ENCODE peak calls at places on chromosome X, in ten cellular contexts. L, B, I, Z, R, D, U, J, W and A are unnamed samples.
A peak's percentile ranks its signal among the peaks of the same experiment; 100 is the strongest.

GRCh38 chrX:52574416-52575275 is 57.8 kb upstream of the XAGE1B start:
- DNase-seq in B (no peak), Z (peak; percentile 31), I (no peak), R (peak; percentile 2), U (no peak), D (peak; percentile 41), W (peak; percentile 20), L (no peak), J (peak; percentile 27), A (no peak)

GRCh38 chrX:131677655-131678628 is 134.1 kb downstream of the OR13H1 start:
- DNase-seq in J (peak; percentile 31), B (peak; percentile 79), L (peak; percentile 47), I (no peak), W (no peak), U (no peak), D (peak; percentile 1), R (no peak), Z (peak; percentile 74), A (peak; percentile 36)

GRCh38 chrX:74437530-74437929 is 16.2 kb downstream of the SLC16A2 start:
- DNase-seq in J (no peak), L (no peak), W (no peak), B (no peak), I (no peak), U (no peak), D (no peak), R (no peak), Z (no peak), A (no peak)

GRCh38 chrX:153622661-153623309 is 23.8 kb upstream of the CCNQ start:
- DNase-seq in I (no peak), R (no peak), L (no peak), B (no peak), U (no peak), J (no peak), Z (no peak), W (no peak), D (no peak), A (no peak)

GRCh38 chrX:133676344-133677122 is 261.2 kb upstream of the GPC4 start:
- DNase-seq in U (no peak), Z (no peak), L (peak; percentile 32), I (no peak), R (no peak), D (no peak), W (no peak), J (peak; percentile 65), B (no peak), A (no peak)

GRCh38 chrX:30904186-30904585 is 15.1 kb upstream of the TAB3 start:
- DNase-seq in I (no peak), R (no peak), B (no peak), Z (no peak), W (no peak), D (no peak), U (no peak), L (no peak), J (no peak), A (no peak)

GRCh38 chrX:73916931-73917657 is 354.1 kb downstream of the CHIC1 start:
- DNase-seq in J (no peak), R (no peak), I (no peak), Z (no peak), L (no peak), D (peak; percentile 90), U (no peak), W (no peak), B (no peak), A (no peak)

GRCh38 chrX:24927372-24927771 is 88.4 kb downstream of the ARX start:
- DNase-seq in I (no peak), W (no peak), Z (no peak), L (no peak), U (no peak), R (no peak), B (no peak), J (no peak), D (no peak), A (no peak)

GRCh38 chrX:132501606-132502005 is 12.8 kb upstream of the MBNL3 start:
- DNase-seq in L (no peak), R (no peak), W (no peak), I (no peak), U (no peak), J (no peak), D (no peak), Z (no peak), B (no peak), A (no peak)

GRCh38 chrX:77160301-77160700 is 286.9 kb upstream of the FGF16 start:
- DNase-seq in D (no peak), B (peak; percentile 66), R (no peak), W (no peak), I (no peak), L (no peak), J (no peak), Z (no peak), U (no peak), A (no peak)

GRCh38 chrX:11899091-11899490 is 141.1 kb downstream of the MSL3 start:
- DNase-seq in J (no peak), D (peak; percentile 71), I (no peak), R (no peak), L (no peak), B (no peak), W (no peak), Z (no peak), U (no peak), A (no peak)

GRCh38 chrX:51404445-51404844 is 71.8 kb downstream of the NUDT10 start:
- DNase-seq in B (no peak), I (no peak), Z (no peak), U (no peak), W (no peak), L (no peak), J (no peak), D (no peak), R (no peak), A (no peak)

GRCh38 chrX:154653048-154653401 is 354 bp downstream of the CTAG2 start:
- DNase-seq in B (no peak), J (no peak), U (no peak), I (no peak), W (no peak), R (no peak), L (no peak), Z (no peak), D (no peak), A (no peak)

GRCh38 chrX:136347706-136348105 is 46.9 kb downstream of the ADGRG4 start:
- DNase-seq in J (no peak), W (no peak), U (no peak), Z (no peak), R (no peak), L (no peak), B (no peak), I (no peak), D (no peak), A (no peak)

GRCh38 chrX:136354201-136354600 is 53.4 kb downstream of the ADGRG4 start:
- DNase-seq in W (no peak), D (no peak), Z (no peak), R (no peak), J (no peak), B (no peak), L (no peak), U (no peak), I (no peak), A (no peak)

DNA sequence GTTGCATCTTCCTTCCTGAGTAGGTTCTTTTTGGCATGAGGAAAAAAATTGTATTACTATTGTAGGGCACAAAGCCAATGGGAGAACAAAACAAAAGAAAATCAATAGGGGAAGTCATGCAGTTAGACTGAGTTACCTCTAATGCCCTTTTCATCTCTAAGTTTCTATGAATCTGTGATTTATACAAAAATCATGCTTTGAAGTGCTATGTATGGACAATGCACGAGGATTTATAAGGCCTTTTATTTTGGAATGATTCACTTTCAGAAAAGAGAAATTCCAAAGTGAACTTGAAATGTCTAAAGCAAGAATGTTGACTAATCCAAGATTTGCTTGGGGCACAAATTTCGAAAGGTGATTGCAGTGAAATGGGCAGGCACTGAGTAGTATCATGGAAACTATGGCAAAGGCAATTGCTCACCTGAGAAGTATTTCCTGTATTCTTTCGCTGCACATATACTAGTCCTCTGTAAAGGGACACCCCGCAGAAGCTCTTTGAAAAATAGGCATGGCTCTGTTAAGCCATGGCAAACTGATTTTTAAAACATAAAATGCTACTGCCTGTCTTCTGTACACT is 52.8 kb downstream of the ADGRG4 start:
- DNase-seq in B (no peak), L (no peak), U (no peak), J (no peak), R (no peak), D (no peak), Z (no peak), I (no peak), W (peak; percentile 17), A (no peak)
- TF ChIP-seq POLR2AphosphoS5 in B (no peak), L (no peak), U (no peak), J (no peak), R (no peak), D (no peak), Z (no peak), I (no peak), W (no peak), A (no peak)

GRCh38 chrX:39000802-39001201 is 199.5 kb downstream of the MID1IP1 start:
- DNase-seq in R (no peak), W (no peak), B (no peak), D (no peak), J (no peak), I (no peak), Z (no peak), U (no peak), L (no peak), A (no peak)
- TF ChIP-seq POLR2A in R (no peak), W (no peak), B (no peak), D (no peak), J (no peak), I (no peak), Z (no peak), U (no peak), L (no peak), A (no peak)

DNA sequence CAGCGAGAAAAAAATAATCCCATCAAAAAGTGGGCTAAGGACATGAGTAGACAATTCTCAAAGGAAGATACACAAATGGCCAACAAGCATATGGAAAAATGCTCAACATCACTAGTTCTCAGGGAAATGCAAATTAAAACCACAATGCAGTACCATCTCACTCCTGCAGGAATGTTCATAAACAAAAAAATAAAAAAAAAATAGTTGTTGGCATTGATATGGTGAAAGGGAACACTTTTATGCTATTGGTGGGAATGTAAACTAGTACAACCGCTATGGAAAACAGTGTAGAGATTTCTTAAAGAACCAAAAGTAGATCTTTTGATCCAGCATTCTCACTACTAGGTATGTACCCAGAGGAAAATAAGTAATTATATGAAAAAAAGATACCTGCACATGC is 508.3 kb upstream of the MAGEB2 start:
- DNase-seq in U (no peak), D (no peak), R (no peak), L (no peak), W (no peak), Z (no peak), I (no peak), J (no peak), B (no peak), A (no peak)
- TF ChIP-seq CTCF in U (no peak), D (no peak), R (no peak), L (no peak), W (no peak), Z (no peak), I (no peak), J (no peak), B (no peak), A (no peak)

DNA sequence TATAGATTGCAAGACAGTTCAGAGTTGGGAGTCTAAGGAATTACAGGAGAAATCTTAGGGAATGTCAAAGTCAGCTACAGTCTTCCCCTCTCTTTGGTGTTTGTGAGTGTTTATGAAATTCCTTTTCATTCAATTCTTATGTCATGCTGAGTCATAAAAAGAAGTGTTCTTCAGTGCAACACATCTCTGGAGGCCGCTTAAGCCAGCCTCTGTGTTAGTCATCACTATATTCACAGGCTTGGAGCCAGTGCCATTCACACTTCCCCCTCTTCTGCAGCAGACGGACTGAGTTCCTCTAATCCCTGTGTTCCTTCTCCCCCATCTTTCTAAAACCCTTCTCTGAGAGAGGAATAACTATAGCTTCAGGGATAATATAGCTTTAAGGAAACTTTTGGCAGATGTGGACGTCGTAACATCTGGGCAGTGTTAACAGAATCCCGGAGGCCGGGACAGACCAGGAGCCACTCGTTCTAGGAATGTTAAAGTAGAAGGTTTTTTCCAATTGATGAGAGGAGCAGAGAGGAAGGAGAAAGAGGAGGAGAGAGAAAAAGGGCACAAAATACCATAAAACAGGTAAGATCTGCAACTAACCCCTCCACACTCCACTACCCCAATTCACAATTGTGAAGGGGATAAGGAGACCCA is at the start of gene SRPX2:
- DNase-seq in J (peak; percentile 50), I (no peak), R (no peak), D (peak; percentile 85), B (no peak), W (peak; percentile 32), U (peak; percentile 85), Z (no peak), L (no peak), A (no peak)
- TF ChIP-seq POLR2AphosphoS5 in J (peak; percentile 67), I (peak; percentile 55), R (no peak), D (peak; percentile 78), B (no peak), W (no peak), U (peak; percentile 74), Z (no peak), L (peak; percentile 74), A (peak; percentile 46)